ENCODE peak calls at places on chromosomes 5 and 9, in four cellular contexts. One of them, this sample, is unnamed.

GRCh38 chr9:34701023-34701768 is 8.7 kb downstream of the CCL21 start:
- DNase-seq in left cardiac atrium: peak
- DNase-seq in neural progenitor cell: peak
- DNase-seq in activated T-cell treated with anti-CD3 and anti-CD28 coated beads for 1 hour: peak
- DNase-seq in this sample: peak

GRCh38 chr9:101711330-101711941 is 27.0 kb downstream of the GRIN3A start:
- DNase-seq in left cardiac atrium: no peak
- DNase-seq in activated T-cell treated with anti-CD3 and anti-CD28 coated beads for 1 hour: peak
- DNase-seq in neural progenitor cell: peak
- DNase-seq in this sample: peak

GRCh38 chr9:115042781-115043509 is 75.0 kb downstream of the TNC start:
- DNase-seq in activated T-cell treated with anti-CD3 and anti-CD28 coated beads for 1 hour: no peak
- DNase-seq in left cardiac atrium: no peak
- DNase-seq in neural progenitor cell: no peak
- DNase-seq in this sample: no peak

GRCh38 chr5:17354265-17354664 is 136.8 kb downstream of the BASP1 start:
- DNase-seq in neural progenitor cell: no peak
- DNase-seq in activated T-cell treated with anti-CD3 and anti-CD28 coated beads for 1 hour: no peak
- DNase-seq in left cardiac atrium: no peak
- DNase-seq in this sample: no peak

GRCh38 chr5:116442095-116442534 is 132.5 kb downstream of the SEMA6A start:
- DNase-seq in left cardiac atrium: peak
- DNase-seq in neural progenitor cell: no peak
- DNase-seq in activated T-cell treated with anti-CD3 and anti-CD28 coated beads for 1 hour: no peak
- DNase-seq in this sample: no peak

GRCh38 chr5:170597109-170597741 is 93.4 kb downstream of the KCNIP1 start:
- DNase-seq in left cardiac atrium: no peak
- DNase-seq in activated T-cell treated with anti-CD3 and anti-CD28 coated beads for 1 hour: no peak
- DNase-seq in neural progenitor cell: no peak
- DNase-seq in this sample: no peak

GRCh38 chr9:16484744-16485143 is 385.7 kb downstream of the BNC2 start:
- DNase-seq in neural progenitor cell: no peak
- DNase-seq in activated T-cell treated with anti-CD3 and anti-CD28 coated beads for 1 hour: no peak
- DNase-seq in left cardiac atrium: no peak
- DNase-seq in this sample: no peak

GRCh38 chr5:149775785-149776184 is 45.7 kb downstream of the PPARGC1B start:
- DNase-seq in left cardiac atrium: no peak
- DNase-seq in activated T-cell treated with anti-CD3 and anti-CD28 coated beads for 1 hour: no peak
- DNase-seq in neural progenitor cell: peak
- DNase-seq in this sample: no peak

GRCh38 chr5:14872070-14872989 is 752 bp upstream of the ANKH start:
- DNase-seq in left cardiac atrium: peak
- DNase-seq in activated T-cell treated with anti-CD3 and anti-CD28 coated beads for 1 hour: peak
- DNase-seq in neural progenitor cell: peak
- DNase-seq in this sample: peak

GRCh38 chr5:137498301-137498735 is 808 bp downstream of the SPOCK1 start:
- DNase-seq in left cardiac atrium: peak
- DNase-seq in activated T-cell treated with anti-CD3 and anti-CD28 coated beads for 1 hour: no peak
- DNase-seq in neural progenitor cell: peak
- DNase-seq in this sample: peak

GRCh38 chr5:139820606-139821005 is 25.0 kb downstream of the PSD2 start:
- DNase-seq in activated T-cell treated with anti-CD3 and anti-CD28 coated beads for 1 hour: no peak
- DNase-seq in neural progenitor cell: no peak
- DNase-seq in left cardiac atrium: peak
- DNase-seq in this sample: no peak

GRCh38 chr5:123545506-123545905 is 33.5 kb downstream of the CSNK1G3 start:
- DNase-seq in left cardiac atrium: no peak
- DNase-seq in activated T-cell treated with anti-CD3 and anti-CD28 coated beads for 1 hour: no peak
- DNase-seq in neural progenitor cell: peak
- DNase-seq in this sample: peak

GRCh38 chr5:169164481-169164925 is 136.4 kb downstream of the SLIT3 start:
- DNase-seq in activated T-cell treated with anti-CD3 and anti-CD28 coated beads for 1 hour: no peak
- DNase-seq in neural progenitor cell: peak
- DNase-seq in left cardiac atrium: peak
- DNase-seq in this sample: peak

GRCh38 chr5:107619781-107620180 is 51.0 kb downstream of the EFNA5 start:
- DNase-seq in activated T-cell treated with anti-CD3 and anti-CD28 coated beads for 1 hour: no peak
- DNase-seq in left cardiac atrium: no peak
- DNase-seq in neural progenitor cell: no peak
- DNase-seq in this sample: no peak

GRCh38 chr9:134320195-134320885 is 5.9 kb upstream of the RXRA start:
- DNase-seq in left cardiac atrium: peak
- DNase-seq in neural progenitor cell: peak
- DNase-seq in activated T-cell treated with anti-CD3 and anti-CD28 coated beads for 1 hour: no peak
- DNase-seq in this sample: no peak